ENCODE peak calls at places on chromosome 11, in ten cellular contexts. Q, N, G, M, J, O, H, Y, V and B are unnamed samples.
A peak's percentile ranks its signal among the peaks of the same experiment; 100 is the strongest.

GRCh38 chr11:15793032-15793996 is 563.0 kb downstream of the SOX6 start:
- DNase-seq in J (no peak), M (no peak), Y (peak; percentile 94), H (no peak), V (no peak), N (peak; percentile 67), O (no peak), G (peak; percentile 64), Q (no peak), B (no peak)

GRCh38 chr11:104962852-104963251 is 5.5 kb downstream of the CASP4 start:
- DNase-seq in N (no peak), G (no peak), M (no peak), J (no peak), O (no peak), V (no peak), H (no peak), Y (no peak), Q (no peak), B (no peak)

GRCh38 chr11:116931206-116931953 is 94.0 kb upstream of the APOA1 start:
- DNase-seq in Q (peak; percentile 83), J (no peak), Y (peak; percentile 36), N (peak; percentile 42), G (peak; percentile 46), H (no peak), O (peak; percentile 32), V (peak; percentile 26), M (no peak), B (no peak)

GRCh38 chr11:27933992-27934829 is 173.7 kb downstream of the KIF18A start:
- DNase-seq in H (no peak), V (no peak), Y (peak; percentile 100), J (no peak), M (peak; percentile 69), G (peak; percentile 96), N (peak; percentile 81), O (peak; percentile 7), Q (no peak), B (no peak)

GRCh38 chr11:123483058-123483457 is 53.0 kb downstream of the GRAMD1B start:
- DNase-seq in J (no peak), Q (no peak), M (no peak), Y (peak; percentile 76), G (peak; percentile 77), N (no peak), O (peak; percentile 25), V (no peak), H (no peak), B (no peak)

GRCh38 chr11:57430946-57431345 is 4.0 kb upstream of the SLC43A3 start:
- DNase-seq in H (no peak), J (no peak), G (no peak), Q (no peak), Y (no peak), V (no peak), N (no peak), M (no peak), O (no peak), B (no peak)

GRCh38 chr11:46916669-46917108 is 1.7 kb downstream of the LRP4 start:
- DNase-seq in G (peak; percentile 88), H (peak; percentile 79), Q (peak; percentile 10), M (no peak), J (no peak), N (peak; percentile 97), V (no peak), O (peak; percentile 48), Y (peak; percentile 63), B (peak; percentile 80)

GRCh38 chr11:2316169-2316962 is 14.6 kb downstream of the TSPAN32 start:
- DNase-seq in H (peak; percentile 63), G (no peak), O (no peak), M (no peak), J (no peak), Y (no peak), N (peak; percentile 68), Q (no peak), V (no peak), B (peak; percentile 64)

GRCh38 chr11:30774451-30774850 is 188.3 kb upstream of the MPPED2 start:
- DNase-seq in O (no peak), G (no peak), Q (no peak), H (no peak), J (no peak), V (no peak), N (no peak), Y (no peak), M (no peak), B (no peak)

GRCh38 chr11:10377182-10377581 is 72.3 kb downstream of the ADM start:
- DNase-seq in G (no peak), Y (no peak), V (no peak), H (no peak), J (no peak), M (no peak), O (no peak), N (no peak), Q (no peak), B (no peak)

GRCh38 chr11:62665630-62666258 is 632 bp downstream of the CSKMT start:
- DNase-seq in M (peak; percentile 81), Y (peak; percentile 58), H (peak; percentile 85), O (peak; percentile 42), V (peak; percentile 51), G (peak; percentile 80), N (peak; percentile 80), J (no peak), Q (peak; percentile 56), B (peak; percentile 53)
- H3K4me1 ChIP-seq in M (peaks cover 31% of the 10 kb centered on the region), Y (peaks cover 19% of the 10 kb centered on the region), H (peaks cover 16% of the 10 kb centered on the region), O (peaks cover 39% of the 10 kb centered on the region), V (peaks cover 20% of the 10 kb centered on the region), G (peaks cover 12% of the 10 kb centered on the region), N (peaks cover 25% of the 10 kb centered on the region), J (peaks cover 27% of the 10 kb centered on the region), Q (peaks cover 48% of the 10 kb centered on the region), B (peaks cover 64% of the 10 kb centered on the region)

DNA sequence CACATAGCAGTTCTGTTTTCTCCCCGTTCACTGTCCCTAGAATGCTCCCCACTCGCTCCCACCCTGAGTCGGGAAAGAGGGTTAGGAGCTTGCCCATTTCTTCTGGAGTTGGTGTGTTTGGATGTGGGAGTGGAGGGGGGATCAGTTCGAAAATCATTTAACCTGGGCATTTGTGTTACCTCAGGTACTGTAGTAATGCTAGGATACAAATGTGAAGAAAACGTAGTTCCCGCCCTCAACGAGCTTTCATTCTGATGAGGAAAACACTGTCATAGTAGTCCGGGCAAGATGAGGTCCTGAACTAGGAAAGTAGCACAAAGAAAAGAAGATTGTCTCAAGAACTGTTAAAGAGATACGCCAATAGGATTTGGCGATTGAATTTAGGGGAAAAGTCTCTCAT is 539 bp downstream of the SDHD start:
- DNase-seq in O (no peak), M (no peak), G (peak; percentile 42), V (no peak), J (no peak), Q (no peak), Y (no peak), N (no peak), H (no peak), B (no peak)
- H3K4me1 ChIP-seq in O (peaks cover 21% of the 10 kb centered on the region), M (peaks cover 28% of the 10 kb centered on the region), G (peaks cover 23% of the 10 kb centered on the region), V (peaks cover 23% of the 10 kb centered on the region), J (peaks cover 17% of the 10 kb centered on the region), Q (peaks cover 39% of the 10 kb centered on the region), Y (peaks cover 16% of the 10 kb centered on the region), N (peaks cover 22% of the 10 kb centered on the region), H (peaks cover 16% of the 10 kb centered on the region), B (peaks cover 8% of the 10 kb centered on the region)

GRCh38 chr11:36014499-36014898 is 70.6 kb downstream of the LDLRAD3 start:
- DNase-seq in Q (no peak), H (no peak), O (no peak), N (no peak), J (no peak), M (no peak), V (no peak), G (no peak), Y (no peak), B (no peak)

GRCh38 chr11:36016263-36016662 is 72.4 kb downstream of the LDLRAD3 start:
- DNase-seq in V (no peak), Q (no peak), G (peak; percentile 27), J (no peak), H (no peak), N (no peak), O (no peak), Y (no peak), M (no peak), B (no peak)

GRCh38 chr11:36015806-36016205 is 71.9 kb downstream of the LDLRAD3 start:
- DNase-seq in V (no peak), O (no peak), N (no peak), Y (no peak), H (no peak), M (no peak), G (no peak), J (no peak), Q (no peak), B (no peak)

GRCh38 chr11:36014906-36015305 is 71.0 kb downstream of the LDLRAD3 start:
- DNase-seq in Q (no peak), O (no peak), Y (no peak), M (no peak), H (no peak), J (no peak), V (no peak), N (no peak), G (no peak), B (no peak)

DNA sequence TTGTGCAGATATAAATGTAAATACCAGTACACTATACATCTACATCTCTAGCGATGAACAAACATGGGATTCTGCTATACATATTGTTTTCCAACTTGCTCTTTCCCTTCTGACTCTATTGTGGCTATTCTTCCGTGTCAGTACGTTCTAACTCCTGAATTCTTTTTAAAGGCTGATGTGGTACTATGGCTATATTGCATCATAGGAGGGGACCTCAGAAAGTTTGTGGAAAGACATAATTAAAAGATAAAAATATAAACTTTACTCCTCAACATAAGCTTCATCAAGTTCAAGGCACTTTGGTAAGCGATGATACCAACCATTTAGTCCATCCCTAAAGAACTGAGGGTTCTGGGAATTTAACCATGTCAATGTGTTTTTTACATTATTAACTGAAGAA is 72.8 kb downstream of the LDLRAD3 start:
- DNase-seq in M (no peak), J (no peak), G (no peak), Y (no peak), N (no peak), O (no peak), H (no peak), Q (no peak), V (no peak), B (no peak)
- H3K4me1 ChIP-seq in M (peaks cover 16% of the 10 kb centered on the region), J (peaks cover 5% of the 10 kb centered on the region), G (peaks cover 24% of the 10 kb centered on the region), Y (no peaks in the 10 kb centered on the region), N (peaks cover 23% of the 10 kb centered on the region), O (peaks cover 4% of the 10 kb centered on the region), H (no peaks in the 10 kb centered on the region), Q (no peaks in the 10 kb centered on the region), V (no peaks in the 10 kb centered on the region), B (peaks cover 21% of the 10 kb centered on the region)

GRCh38 chr11:32094931-32095330 is 4.1 kb downstream of the RCN1 start:
- DNase-seq in J (no peak), H (no peak), N (no peak), O (no peak), M (no peak), Y (no peak), V (no peak), G (peak; percentile 49), Q (no peak), B (no peak)

GRCh38 chr11:32087602-32088001 is 3.3 kb upstream of the RCN1 start:
- DNase-seq in Q (no peak), H (no peak), M (no peak), N (peak; percentile 94), Y (peak; percentile 52), J (no peak), G (peak; percentile 55), O (no peak), V (no peak), B (no peak)

GRCh38 chr11:32090774-32091370 is at the start of gene RCN1:
- DNase-seq in V (peak; percentile 4), J (peak; percentile 9), Q (no peak), G (peak; percentile 85), Y (peak; percentile 74), H (peak; percentile 82), N (peak; percentile 95), O (peak; percentile 82), M (peak; percentile 84), B (peak; percentile 90)

GRCh38 chr11:32088117-32088941 is 2.5 kb upstream of the RCN1 start:
- DNase-seq in N (peak; percentile 91), H (no peak), Q (no peak), O (peak; percentile 76), V (no peak), Y (peak; percentile 94), M (peak; percentile 86), G (peak; percentile 86), J (peak; percentile 69), B (no peak)

GRCh38 chr11:32092581-32093170 is 1.8 kb downstream of the RCN1 start:
- DNase-seq in V (no peak), H (no peak), J (no peak), O (no peak), G (peak; percentile 28), Q (no peak), Y (no peak), M (no peak), N (no peak), B (no peak)
- H3K4me1 ChIP-seq in V (peaks cover 8% of the 10 kb centered on the region), H (no peaks in the 10 kb centered on the region), J (peaks cover 16% of the 10 kb centered on the region), O (peaks cover 48% of the 10 kb centered on the region), G (peaks cover 38% of the 10 kb centered on the region), Q (peaks cover 18% of the 10 kb centered on the region), Y (peaks cover 35% of the 10 kb centered on the region), M (peaks cover 40% of the 10 kb centered on the region), N (peaks cover 42% of the 10 kb centered on the region), B (peaks cover 5% of the 10 kb centered on the region)